ENCODE peak calls at places on chromosomes 3 and 15, in ten cellular contexts. One of them, this sample, is unnamed.

GRCh38 chr15:99453646-99454045 is 112.1 kb upstream of the MEF2A start:
- DNase-seq in HuH-7.5: no peak
- DNase-seq in AG04449: no peak
- DNase-seq in GDM1: no peak
- DNase-seq in neural crest cell: no peak
- DNase-seq in stimulated activated CD4-positive, alpha-beta T cell treated with anti-CD3 and anti-CD28 coated beads, Interleukin-2, amount 100 ng/mL, for 24 hours: peak
- DNase-seq in upper lobe of left lung: no peak
- DNase-seq in epithelial cell of proximal tubule: no peak
- DNase-seq in activated CD4-positive, alpha-beta T cell treated with anti-CD3 and anti-CD28 coated beads, Interleukin-2, amount 50 U/mL, for 1 hour: no peak
- DNase-seq in T-helper 2 cell: no peak
- DNase-seq in this sample: peak

GRCh38 chr3:140093742-140094141 is 158.8 kb downstream of the CLSTN2 start:
- DNase-seq in HuH-7.5: no peak
- DNase-seq in AG04449: peak
- DNase-seq in GDM1: no peak
- DNase-seq in neural crest cell: no peak
- DNase-seq in stimulated activated CD4-positive, alpha-beta T cell treated with anti-CD3 and anti-CD28 coated beads, Interleukin-2, amount 100 ng/mL, for 24 hours: no peak
- DNase-seq in upper lobe of left lung: peak
- DNase-seq in epithelial cell of proximal tubule: peak
- DNase-seq in activated CD4-positive, alpha-beta T cell treated with anti-CD3 and anti-CD28 coated beads, Interleukin-2, amount 50 U/mL, for 1 hour: no peak
- DNase-seq in T-helper 2 cell: no peak
- DNase-seq in this sample: no peak

GRCh38 chr3:129485681-129486056 is 42.8 kb upstream of the RHO start:
- DNase-seq in HuH-7.5: peak
- DNase-seq in AG04449: peak
- DNase-seq in GDM1: no peak
- DNase-seq in neural crest cell: no peak
- DNase-seq in stimulated activated CD4-positive, alpha-beta T cell treated with anti-CD3 and anti-CD28 coated beads, Interleukin-2, amount 100 ng/mL, for 24 hours: no peak
- DNase-seq in upper lobe of left lung: peak
- DNase-seq in epithelial cell of proximal tubule: no peak
- DNase-seq in activated CD4-positive, alpha-beta T cell treated with anti-CD3 and anti-CD28 coated beads, Interleukin-2, amount 50 U/mL, for 1 hour: no peak
- DNase-seq in T-helper 2 cell: no peak
- DNase-seq in this sample: no peak

GRCh38 chr3:189363856-189364255 is 192.1 kb downstream of the TPRG1 start:
- DNase-seq in HuH-7.5: no peak
- DNase-seq in AG04449: no peak
- DNase-seq in GDM1: no peak
- DNase-seq in neural crest cell: no peak
- DNase-seq in stimulated activated CD4-positive, alpha-beta T cell treated with anti-CD3 and anti-CD28 coated beads, Interleukin-2, amount 100 ng/mL, for 24 hours: no peak
- DNase-seq in upper lobe of left lung: no peak
- DNase-seq in epithelial cell of proximal tubule: no peak
- DNase-seq in activated CD4-positive, alpha-beta T cell treated with anti-CD3 and anti-CD28 coated beads, Interleukin-2, amount 50 U/mL, for 1 hour: no peak
- DNase-seq in T-helper 2 cell: no peak
- DNase-seq in this sample: no peak

GRCh38 chr3:110296885-110297284 is 774.7 kb upstream of the NECTIN3 start:
- DNase-seq in HuH-7.5: no peak
- DNase-seq in AG04449: no peak
- DNase-seq in GDM1: no peak
- DNase-seq in neural crest cell: no peak
- DNase-seq in stimulated activated CD4-positive, alpha-beta T cell treated with anti-CD3 and anti-CD28 coated beads, Interleukin-2, amount 100 ng/mL, for 24 hours: no peak
- DNase-seq in upper lobe of left lung: no peak
- DNase-seq in epithelial cell of proximal tubule: no peak
- DNase-seq in activated CD4-positive, alpha-beta T cell treated with anti-CD3 and anti-CD28 coated beads, Interleukin-2, amount 50 U/mL, for 1 hour: no peak
- DNase-seq in T-helper 2 cell: no peak
- DNase-seq in this sample: no peak

GRCh38 chr3:69051796-69052566 is at the start of gene TMF1:
- DNase-seq in HuH-7.5: peak
- DNase-seq in AG04449: peak
- DNase-seq in GDM1: no peak
- DNase-seq in neural crest cell: peak
- DNase-seq in stimulated activated CD4-positive, alpha-beta T cell treated with anti-CD3 and anti-CD28 coated beads, Interleukin-2, amount 100 ng/mL, for 24 hours: peak
- DNase-seq in upper lobe of left lung: peak
- DNase-seq in epithelial cell of proximal tubule: peak
- DNase-seq in activated CD4-positive, alpha-beta T cell treated with anti-CD3 and anti-CD28 coated beads, Interleukin-2, amount 50 U/mL, for 1 hour: peak
- DNase-seq in T-helper 2 cell: peak
- DNase-seq in this sample: peak

GRCh38 chr3:57971975-57972374 is 36.2 kb upstream of the FLNB start:
- DNase-seq in HuH-7.5: no peak
- DNase-seq in AG04449: no peak
- DNase-seq in GDM1: no peak
- DNase-seq in neural crest cell: no peak
- DNase-seq in stimulated activated CD4-positive, alpha-beta T cell treated with anti-CD3 and anti-CD28 coated beads, Interleukin-2, amount 100 ng/mL, for 24 hours: no peak
- DNase-seq in upper lobe of left lung: no peak
- DNase-seq in epithelial cell of proximal tubule: no peak
- DNase-seq in activated CD4-positive, alpha-beta T cell treated with anti-CD3 and anti-CD28 coated beads, Interleukin-2, amount 50 U/mL, for 1 hour: no peak
- DNase-seq in T-helper 2 cell: no peak
- DNase-seq in this sample: no peak

GRCh38 chr3:36405193-36405592 is 24.9 kb downstream of the STAC start:
- DNase-seq in HuH-7.5: no peak
- DNase-seq in AG04449: no peak
- DNase-seq in GDM1: no peak
- DNase-seq in neural crest cell: no peak
- DNase-seq in stimulated activated CD4-positive, alpha-beta T cell treated with anti-CD3 and anti-CD28 coated beads, Interleukin-2, amount 100 ng/mL, for 24 hours: no peak
- DNase-seq in upper lobe of left lung: no peak
- DNase-seq in epithelial cell of proximal tubule: no peak
- DNase-seq in activated CD4-positive, alpha-beta T cell treated with anti-CD3 and anti-CD28 coated beads, Interleukin-2, amount 50 U/mL, for 1 hour: no peak
- DNase-seq in T-helper 2 cell: no peak
- DNase-seq in this sample: no peak

GRCh38 chr3:119457260-119457659 is 6.2 kb downstream of the TMEM39A start:
- DNase-seq in HuH-7.5: no peak
- DNase-seq in AG04449: no peak
- DNase-seq in GDM1: no peak
- DNase-seq in neural crest cell: no peak
- DNase-seq in stimulated activated CD4-positive, alpha-beta T cell treated with anti-CD3 and anti-CD28 coated beads, Interleukin-2, amount 100 ng/mL, for 24 hours: no peak
- DNase-seq in upper lobe of left lung: peak
- DNase-seq in epithelial cell of proximal tubule: no peak
- DNase-seq in activated CD4-positive, alpha-beta T cell treated with anti-CD3 and anti-CD28 coated beads, Interleukin-2, amount 50 U/mL, for 1 hour: no peak
- DNase-seq in T-helper 2 cell: no peak
- DNase-seq in this sample: no peak

GRCh38 chr3:8239718-8240698 is 261.6 kb upstream of the LMCD1 start:
- DNase-seq in HuH-7.5: peak
- DNase-seq in AG04449: peak
- DNase-seq in GDM1: no peak
- DNase-seq in neural crest cell: peak
- DNase-seq in stimulated activated CD4-positive, alpha-beta T cell treated with anti-CD3 and anti-CD28 coated beads, Interleukin-2, amount 100 ng/mL, for 24 hours: peak
- DNase-seq in upper lobe of left lung: no peak
- DNase-seq in epithelial cell of proximal tubule: no peak
- DNase-seq in activated CD4-positive, alpha-beta T cell treated with anti-CD3 and anti-CD28 coated beads, Interleukin-2, amount 50 U/mL, for 1 hour: peak
- DNase-seq in T-helper 2 cell: no peak
- DNase-seq in this sample: peak

GRCh38 chr3:129268396-129268795 is 10.3 kb upstream of the HMCES start:
- DNase-seq in HuH-7.5: no peak
- DNase-seq in AG04449: no peak
- DNase-seq in GDM1: no peak
- DNase-seq in neural crest cell: no peak
- DNase-seq in stimulated activated CD4-positive, alpha-beta T cell treated with anti-CD3 and anti-CD28 coated beads, Interleukin-2, amount 100 ng/mL, for 24 hours: no peak
- DNase-seq in upper lobe of left lung: no peak
- DNase-seq in epithelial cell of proximal tubule: no peak
- DNase-seq in activated CD4-positive, alpha-beta T cell treated with anti-CD3 and anti-CD28 coated beads, Interleukin-2, amount 50 U/mL, for 1 hour: no peak
- DNase-seq in T-helper 2 cell: no peak
- DNase-seq in this sample: no peak

GRCh38 chr3:194121881-194122280 is 14.1 kb upstream of the HES1 start:
- DNase-seq in HuH-7.5: no peak
- DNase-seq in AG04449: no peak
- DNase-seq in GDM1: no peak
- DNase-seq in neural crest cell: no peak
- DNase-seq in stimulated activated CD4-positive, alpha-beta T cell treated with anti-CD3 and anti-CD28 coated beads, Interleukin-2, amount 100 ng/mL, for 24 hours: no peak
- DNase-seq in upper lobe of left lung: no peak
- DNase-seq in epithelial cell of proximal tubule: no peak
- DNase-seq in activated CD4-positive, alpha-beta T cell treated with anti-CD3 and anti-CD28 coated beads, Interleukin-2, amount 50 U/mL, for 1 hour: no peak
- DNase-seq in T-helper 2 cell: no peak
- DNase-seq in this sample: no peak

GRCh38 chr3:52842424-52842823 is 7.6 kb upstream of the MUSTN1 start:
- DNase-seq in HuH-7.5: no peak
- DNase-seq in AG04449: no peak
- DNase-seq in GDM1: no peak
- DNase-seq in neural crest cell: no peak
- DNase-seq in stimulated activated CD4-positive, alpha-beta T cell treated with anti-CD3 and anti-CD28 coated beads, Interleukin-2, amount 100 ng/mL, for 24 hours: no peak
- DNase-seq in upper lobe of left lung: no peak
- DNase-seq in epithelial cell of proximal tubule: no peak
- DNase-seq in activated CD4-positive, alpha-beta T cell treated with anti-CD3 and anti-CD28 coated beads, Interleukin-2, amount 50 U/mL, for 1 hour: no peak
- DNase-seq in T-helper 2 cell: no peak
- DNase-seq in this sample: no peak

GRCh38 chr3:195139091-195139875 is 131.7 kb downstream of the XXYLT1 start:
- DNase-seq in HuH-7.5: no peak
- DNase-seq in AG04449: no peak
- DNase-seq in GDM1: no peak
- DNase-seq in neural crest cell: no peak
- DNase-seq in stimulated activated CD4-positive, alpha-beta T cell treated with anti-CD3 and anti-CD28 coated beads, Interleukin-2, amount 100 ng/mL, for 24 hours: no peak
- DNase-seq in upper lobe of left lung: no peak
- DNase-seq in epithelial cell of proximal tubule: no peak
- DNase-seq in activated CD4-positive, alpha-beta T cell treated with anti-CD3 and anti-CD28 coated beads, Interleukin-2, amount 50 U/mL, for 1 hour: no peak
- DNase-seq in T-helper 2 cell: no peak
- DNase-seq in this sample: no peak

This sample was measured in HAP-1.